ENCODE peak calls at places on chromosome 9, in ten cellular contexts. B, H, W, U, Y, N, M, T, D and J are unnamed samples.

GRCh38 chr9:29640507-29640906 is 2067.2 kb upstream of the C9orf72 start:
- DNase-seq in B (no peak), H (no peak), W (no peak), U (no peak), Y (no peak), N (no peak), M (no peak), T (no peak), D (no peak), J (no peak)

GRCh38 chr9:122819326-122819725 is 9.1 kb downstream of the PDCL start:
- DNase-seq in B (no peak), H (no peak), W (peak; percentile 79), U (no peak), Y (no peak), N (no peak), M (no peak), T (no peak), D (no peak), J (peak; percentile 41)

GRCh38 chr9:123933401-123933800 is 3.5 kb upstream of the DENND1A start:
- DNase-seq in B (no peak), H (no peak), W (peak; percentile 42), U (no peak), Y (no peak), N (no peak), M (peak; percentile 64), T (no peak), D (no peak), J (peak; percentile 70)

GRCh38 chr9:121784706-121785426 is 133.4 kb downstream of the DAB2IP start:
- DNase-seq in B (no peak), H (no peak), W (no peak), U (no peak), Y (no peak), N (no peak), M (no peak), T (no peak), D (peak; percentile 68), J (no peak)

GRCh38 chr9:86488794-86489193 is 134.6 kb upstream of the TUT7 start:
- DNase-seq in B (no peak), H (no peak), W (no peak), U (no peak), Y (no peak), N (no peak), M (no peak), T (no peak), D (no peak), J (no peak)

GRCh38 chr9:121671612-121672155 is 20.2 kb downstream of the DAB2IP start:
- DNase-seq in B (no peak), H (no peak), W (peak; percentile 67), U (no peak), Y (no peak), N (no peak), M (no peak), T (no peak), D (no peak), J (peak; percentile 55)

GRCh38 chr9:129138476-129139232 is 27.4 kb downstream of the PTPA start:
- DNase-seq in B (no peak), H (no peak), W (peak; percentile 36), U (no peak), Y (no peak), N (no peak), M (peak; percentile 35), T (no peak), D (peak; percentile 88), J (peak; percentile 90)

GRCh38 chr9:91659529-91660294 is 236.1 kb upstream of the NFIL3 start:
- DNase-seq in B (peak; percentile 21), H (no peak), W (peak; percentile 70), U (no peak), Y (peak; percentile 15), N (no peak), M (no peak), T (no peak), D (no peak), J (peak; percentile 53)

GRCh38 chr9:97714435-97714834 is 17.3 kb upstream of the XPA start:
- DNase-seq in B (no peak), H (no peak), W (peak; percentile 54), U (no peak), Y (no peak), N (no peak), M (peak; percentile 73), T (no peak), D (no peak), J (peak; percentile 87)

GRCh38 chr9:6944093-6944551 is 186.3 kb downstream of the KDM4C start:
- DNase-seq in B (no peak), H (peak; percentile 18), W (peak; percentile 84), U (no peak), Y (peak; percentile 95), N (no peak), M (no peak), T (no peak), D (no peak), J (peak; percentile 79)

GRCh38 chr9:125878241-125878640 is 131.1 kb downstream of the PBX3 start:
- DNase-seq in B (no peak), H (peak; percentile 28), W (peak; percentile 45), U (no peak), Y (no peak), N (no peak), M (peak; percentile 18), T (no peak), D (no peak), J (peak; percentile 88)

GRCh38 chr9:19922476-19923118 is 133.8 kb upstream of the SLC24A2 start:
- DNase-seq in B (peak; percentile 54), H (no peak), W (peak; percentile 87), U (no peak), Y (peak; percentile 53), N (no peak), M (peak; percentile 8), T (no peak), D (no peak), J (peak; percentile 43)